ENCODE peak calls at places on chromosomes 4 and X, in four cellular contexts. W, M, L and P are unnamed samples. For H3K9me3, the result is how much of the 10 kb centered on the place peaks cover.

GRCh38 chr4:105715692-105716278 is 7.2 kb downstream of the GSTCD start:
- DNase-seq in W (no peak), M (peak), L (no peak), P (no peak)

GRCh38 chrX:34509394-34509793 is 147.7 kb downstream of the TMEM47 start:
- DNase-seq in W (no peak), L (no peak), M (no peak), P (no peak)

GRCh38 chr4:78226279-78226678 is 169.2 kb downstream of the FRAS1 start:
- DNase-seq in W (no peak), L (no peak), M (no peak), P (no peak)

GRCh38 chrX:153901753-153902140 is 2.7 kb upstream of the AVPR2 start:
- DNase-seq in L (no peak), W (no peak), M (no peak), P (no peak)

GRCh38 chrX:40010550-40011364 is 87.0 kb downstream of the BCOR start:
- DNase-seq in M (no peak), W (no peak), L (no peak), P (no peak)

GRCh38 chrX:76454456-76454927 is 27.0 kb downstream of the MAGEE1 start:
- DNase-seq in W (no peak), M (peak), L (no peak), P (no peak)

GRCh38 chr4:56603297-56603696 is 77.8 kb downstream of the HOPX start:
- DNase-seq in M (no peak), L (no peak), W (no peak), P (no peak)

GRCh38 chr4:158729716-158730559 is 6.7 kb upstream of the PPID start:
- DNase-seq in W (peak), L (peak), M (peak), P (peak)

GRCh38 chr4:138595731-138596465 is 353.7 kb upstream of the SLC7A11 start:
- DNase-seq in L (no peak), M (peak), W (no peak), P (no peak)

GRCh38 chr4:13704761-13705160 is 77.2 kb upstream of the BOD1L1 start:
- DNase-seq in M (no peak), L (no peak), W (no peak), P (no peak)

GRCh38 chr4:1288786-1289185 is 905 bp upstream of the MAEA start:
- DNase-seq in M (no peak), L (no peak), W (no peak), P (no peak)

GRCh38 chr4:87758278-87758677 is 41.1 kb upstream of the IBSP start:
- DNase-seq in M (no peak), W (no peak), L (no peak), P (no peak)

GRCh38 chr4:137950286-137950685 is 291.9 kb downstream of the SLC7A11 start:
- DNase-seq in M (no peak), L (no peak), W (no peak), P (no peak)

GRCh38 chr4:39348371-39349265 is 17.5 kb downstream of the RFC1 start:
- DNase-seq in W (no peak), L (no peak), M (peak), P (no peak)

GRCh38 chr4:109588176-109588575 is 28.1 kb downstream of the MCUB start:
- DNase-seq in L (no peak), M (no peak), W (no peak), P (no peak)

GRCh38 chrX:45630078-45630477 is 429.4 kb upstream of the DIPK2B start:
- DNase-seq in L (no peak), W (no peak), M (no peak), P (no peak)

GRCh38 chr4:186168750-186169149 is 22.6 kb upstream of the CYP4V2 start:
- DNase-seq in L (no peak), W (no peak), M (no peak), P (no peak)

GRCh38 chr4:1989533-1990347 is 19.0 kb downstream of the NELFA start:
- DNase-seq in W (no peak), M (no peak), L (no peak), P (no peak)

GRCh38 chr4:84151574-84151973 is 347.5 kb downstream of the NKX6-1 start:
- DNase-seq in L (no peak), M (no peak), W (no peak), P (no peak)

GRCh38 chr4:154004028-154004427 is 215.1 kb upstream of the SFRP2 start:
- DNase-seq in W (no peak), L (no peak), M (no peak), P (no peak)

GRCh38 chrX:43970528-43970927 is 2.7 kb downstream of the NDP start:
- DNase-seq in M (peak), W (no peak), L (no peak), P (no peak)

GRCh38 chr4:96352051-96352517 is 512.2 kb downstream of the PDHA2 start:
- DNase-seq in M (no peak), W (no peak), L (no peak), P (no peak)

GRCh38 chr4:6562931-6563901 is 11.8 kb upstream of the MAN2B2 start:
- DNase-seq in W (no peak), M (no peak), L (no peak), P (no peak)

GRCh38 chrX:40945366-40945713 is 139.9 kb upstream of the USP9X start:
- DNase-seq in W (no peak), L (no peak), M (peak), P (no peak)

GRCh38 chr4:137993232-137993631 is 248.9 kb downstream of the SLC7A11 start:
- DNase-seq in W (no peak), M (no peak), L (no peak), P (no peak)

GRCh38 chr4:74041418-74041817 is 2.9 kb upstream of the CXCL3 start:
- DNase-seq in L (no peak), M (no peak), W (no peak), P (no peak)

GRCh38 chr4:1302159-1302558 is 12.5 kb downstream of the MAEA start:
- DNase-seq in L (no peak), W (no peak), M (no peak), P (no peak)

GRCh38 chr4:37157403-37158167 is 87.0 kb upstream of the NWD2 start:
- DNase-seq in M (no peak), L (no peak), W (no peak), P (no peak)

GRCh38 chr4:158571736-158572135 is 50.1 kb downstream of the RXFP1 start:
- DNase-seq in L (no peak), W (no peak), M (no peak), P (no peak)

GRCh38 chr4:26912810-26913209 is 52.2 kb downstream of the STIM2 start:
- DNase-seq in W (no peak), L (no peak), M (no peak), P (no peak)

GRCh38 chrX:43615677-43616076 is 40.4 kb upstream of the MAOA start:
- DNase-seq in W (no peak), M (no peak), L (no peak), P (no peak)

GRCh38 chrX:45807572-45808425 is 607.1 kb upstream of the DIPK2B start:
- DNase-seq in L (no peak), W (no peak), M (peak), P (no peak)

GRCh38 chrX:108735087-108735679 is 1.2 kb downstream of the IRS4 start:
- DNase-seq in W (no peak), L (no peak), M (no peak), P (no peak)

GRCh38 chrX:103343105-103343504 is 13.1 kb downstream of the TCEAL7 start:
- DNase-seq in L (no peak), M (peak), W (no peak), P (no peak)

GRCh38 chrX:155144926-155145325 is 71.3 kb upstream of the VBP1 start:
- DNase-seq in M (no peak), L (no peak), W (no peak), P (no peak)

GRCh38 chrX:39484159-39484558 is 613.6 kb downstream of the BCOR start:
- DNase-seq in W (no peak), L (no peak), M (no peak), P (no peak)

DNA sequence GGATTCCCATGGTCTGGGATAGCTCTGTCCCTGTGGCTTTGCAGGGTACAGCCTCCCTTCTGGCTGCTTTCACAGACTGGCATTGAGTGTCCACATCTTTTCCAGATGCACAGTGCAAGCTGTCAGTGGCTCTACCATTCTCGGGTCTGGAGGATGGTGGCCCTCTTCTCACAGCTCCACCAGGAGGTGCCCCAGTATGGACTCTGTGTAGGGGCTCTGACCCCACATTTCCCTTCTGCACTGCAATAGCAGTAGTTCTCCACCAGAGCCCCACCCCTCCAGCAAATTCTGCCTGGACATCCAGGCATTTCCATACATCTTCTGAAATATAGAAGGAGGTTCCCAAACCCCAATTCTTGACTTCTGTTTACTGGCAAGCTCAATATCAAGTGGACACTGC is 50.2 kb upstream of the GRID2 start:
- DNase-seq in M (no peak), L (no peak), W (no peak), P (no peak)
- H3K9me3 ChIP-seq in M (under half), L (under half), W (under half), P (under half)

DNA sequence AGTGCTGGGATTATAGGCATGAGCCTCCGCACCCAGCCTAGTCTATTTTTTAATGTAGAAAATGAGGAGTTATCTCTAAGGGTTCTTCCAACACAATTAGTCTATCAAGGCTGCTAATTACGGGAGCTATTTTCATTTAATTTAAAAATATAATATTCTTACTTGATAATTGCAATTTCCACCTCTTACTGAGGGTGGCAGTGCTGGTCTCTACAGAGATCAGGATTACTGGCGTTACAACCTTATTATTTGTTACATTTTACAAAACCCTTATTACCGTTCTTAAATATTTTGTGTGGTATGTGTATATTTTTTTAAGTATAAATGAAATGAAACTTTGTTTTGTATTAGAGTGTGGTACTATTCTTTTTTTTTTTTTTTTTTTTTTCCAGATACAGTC is 17.6 kb upstream of the GK start:
- DNase-seq in W (no peak), L (no peak), M (peak), P (no peak)
- TF ChIP-seq CTCF in W (peak), L (no peak), M (peak), P (peak)

DNA sequence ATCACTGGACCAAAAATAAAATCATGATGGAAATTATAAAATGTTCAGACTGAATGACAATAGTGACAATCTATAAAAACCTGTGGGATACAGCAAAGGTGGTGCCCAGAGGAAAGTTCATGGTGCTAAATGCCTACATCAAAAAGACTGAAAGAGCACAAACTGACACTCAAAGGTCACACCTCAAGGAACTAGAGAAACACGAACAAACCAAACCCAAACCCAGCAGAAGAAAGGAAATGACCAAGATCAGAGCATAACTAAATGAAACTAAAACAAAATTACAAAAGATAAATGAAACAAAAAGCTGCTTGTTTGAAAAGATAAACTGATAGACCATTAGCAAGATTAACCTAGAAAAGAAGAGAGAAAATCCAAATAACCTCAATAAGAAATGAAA is 78.7 kb downstream of the ANAPC10 start:
- DNase-seq in L (no peak), W (no peak), M (no peak), P (no peak)
- H3K9me3 ChIP-seq in L (under half), W (half or more), M (under half), P (under half)

DNA sequence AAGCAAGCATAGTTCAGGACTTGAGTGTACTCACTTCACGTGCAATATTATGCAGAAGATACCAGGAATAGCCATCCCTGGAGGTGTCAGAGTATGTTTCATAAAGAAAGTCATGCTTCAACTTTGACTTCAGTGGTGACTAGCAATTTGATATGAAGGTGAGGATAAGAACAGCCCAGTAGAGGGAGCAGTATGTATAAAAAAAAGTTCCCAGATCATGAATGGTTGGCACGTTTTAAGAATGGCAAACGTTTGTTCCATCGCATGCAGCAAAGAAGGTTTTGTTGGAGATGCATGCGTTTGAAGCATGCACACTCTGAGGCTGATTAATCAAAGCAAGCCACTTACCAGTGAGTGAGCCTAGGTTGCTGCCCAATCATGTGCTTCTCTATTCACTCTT is 33.5 kb upstream of the SLITRK4 start:
- DNase-seq in W (no peak), M (no peak), L (no peak), P (no peak)
- TF ChIP-seq CTCF in W (peak), M (no peak), L (no peak), P (no peak)

GRCh38 chr4:175961604-175962003 is 104.0 kb upstream of the WDR17 start:
- DNase-seq in L (no peak), M (no peak), W (no peak), P (no peak)
- H3K9me3 ChIP-seq in L (under half), M (under half), W (under half), P (under half)